ENCODE peak calls at places on chromosome 17, in four cellular contexts. A is gastrocnemius medialis, Y is fibroblast of lung, K is stomach. H is an unnamed sample. For H3K4me1, the result is how much of the 10 kb centered on the place peaks cover.

GRCh38 chr17:49567871-49568694 is 7.6 kb upstream of the NXPH3 start:
- DNase-seq in K (peak), A (peak), Y (peak), H (peak)

GRCh38 chr17:70437656-70438055 is 268.3 kb downstream of the KCNJ2 start:
- DNase-seq in A (no peak), K (no peak), Y (no peak), H (no peak)

GRCh38 chr17:15343749-15344148 is 2.4 kb upstream of the TEKT3 start:
- DNase-seq in Y (peak), A (no peak), K (no peak), H (no peak)

GRCh38 chr17:67434061-67434525 is 57.0 kb downstream of the PITPNC1 start:
- DNase-seq in K (peak), A (peak), Y (no peak), H (no peak)

GRCh38 chr17:9115446-9116265 is 94.3 kb downstream of the NTN1 start:
- DNase-seq in K (peak), Y (peak), A (peak), H (peak)

GRCh38 chr17:31499771-31500554 is 108.5 kb downstream of the RAB11FIP4 start:
- DNase-seq in Y (peak), A (peak), K (peak), H (peak)

GRCh38 chr17:55086635-55087058 is 118.1 kb downstream of the STXBP4 start:
- DNase-seq in K (no peak), Y (peak), A (no peak), H (no peak)

GRCh38 chr17:65564793-65565192 is 3.3 kb upstream of the AXIN2 start:
- DNase-seq in A (peak), Y (peak), K (peak), H (no peak)

GRCh38 chr17:2405247-2405926 is 4.5 kb upstream of the MNT start:
- DNase-seq in K (peak), A (no peak), Y (peak), H (no peak)

GRCh38 chr17:71203953-71204352 is 916.9 kb upstream of the SOX9 start:
- DNase-seq in A (no peak), Y (no peak), K (no peak), H (no peak)

GRCh38 chr17:42098747-42099399 is 600 bp upstream of the ZNF385C start:
- DNase-seq in A (no peak), Y (no peak), K (no peak), H (no peak)

GRCh38 chr17:42101513-42102292 is 3.4 kb upstream of the ZNF385C start:
- DNase-seq in A (peak), Y (peak), K (peak), H (peak)

GRCh38 chr17:42097691-42098661 is at the start of gene ZNF385C:
- DNase-seq in Y (no peak), A (no peak), K (peak), H (no peak)

GRCh38 chr17:42094375-42095069 is 3.8 kb downstream of the ZNF385C start:
- DNase-seq in K (no peak), A (no peak), Y (no peak), H (no peak)

GRCh38 chr17:42096360-42097111 is 1.7 kb downstream of the ZNF385C start:
- DNase-seq in A (no peak), Y (no peak), K (no peak), H (no peak)
- TF ChIP-seq CTCF in A (no peak), Y (no peak), K (no peak), H (no peak)

GRCh38 chr17:48111937-48112241 is 4.3 kb downstream of the SNX11 start:
- DNase-seq in A (no peak), K (no peak), Y (no peak), H (no peak)

GRCh38 chr17:48107137-48108055 is at the start of gene SNX11:
- DNase-seq in K (peak), A (peak), Y (peak), H (peak)

GRCh38 chr17:48110722-48111121 is 3.2 kb downstream of the SNX11 start:
- DNase-seq in Y (no peak), K (no peak), A (no peak), H (no peak)

DNA sequence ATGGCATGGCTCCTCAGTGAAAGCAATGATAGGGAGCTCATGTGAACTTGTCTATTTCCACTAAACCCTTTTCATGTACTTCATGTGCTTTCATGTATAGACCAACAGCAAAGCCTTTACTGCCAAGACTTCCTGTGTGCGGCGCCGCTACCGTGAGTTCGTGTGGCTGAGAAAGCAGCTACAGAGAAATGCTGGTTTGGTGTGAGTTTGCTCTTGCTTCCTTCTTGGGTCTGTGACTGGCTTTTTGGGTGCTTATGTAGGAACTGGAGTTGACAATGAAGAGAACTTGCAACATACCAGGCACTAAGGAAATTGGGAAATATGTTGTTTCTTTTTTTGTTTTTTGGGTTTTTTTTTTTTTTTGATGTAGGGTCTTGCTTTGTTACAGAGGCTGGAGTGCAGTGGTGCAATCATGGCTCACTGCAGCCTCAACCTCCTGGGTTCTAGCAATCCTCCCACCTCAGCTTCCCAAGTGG is 5.7 kb downstream of the SNX11 start:
- DNase-seq in Y (no peak), K (no peak), A (no peak), H (no peak)
- H3K27ac ChIP-seq in Y (no peak), K (no peak), A (no peak), H (no peak)

GRCh38 chr17:18959845-18960240 is 7.9 kb downstream of the SLC5A10 start:
- DNase-seq in Y (no peak), K (no peak), A (no peak), H (no peak)
- H3K4me1 ChIP-seq in Y (under half), K (under half), A (under half), H (under half)

DNA sequence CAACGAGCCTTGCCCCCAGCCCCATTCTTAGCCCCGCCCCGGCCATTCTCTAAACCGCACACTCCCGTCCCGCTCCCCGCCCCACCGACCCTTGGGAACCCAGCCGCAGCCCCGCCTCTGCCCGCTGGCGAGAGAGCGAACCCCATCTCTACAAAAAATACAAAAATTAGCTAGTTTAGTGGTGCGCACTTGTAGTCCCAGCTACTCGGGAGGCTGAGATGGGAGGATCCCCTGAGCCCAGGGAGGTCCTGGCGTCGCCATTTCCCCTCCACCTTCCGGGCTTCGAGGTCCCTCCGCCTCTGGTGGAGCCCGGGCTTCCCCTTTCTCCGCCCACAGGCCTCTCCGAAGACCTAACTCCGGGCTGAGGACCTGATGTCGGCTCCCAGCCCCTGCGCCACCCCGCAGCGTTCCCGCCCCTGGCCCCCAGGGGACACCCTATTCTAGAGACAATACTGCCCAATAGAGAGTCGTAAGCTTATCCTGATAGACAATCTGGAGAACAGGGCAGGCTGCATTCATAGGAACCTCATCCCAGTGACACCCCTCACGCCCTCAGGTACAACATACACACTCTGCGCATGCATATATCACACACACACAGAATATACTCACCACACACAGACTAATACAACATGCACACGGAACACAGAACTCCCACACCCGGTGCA is 483 bp upstream of the PROCA1 start:
- DNase-seq in Y (no peak), A (no peak), K (no peak), H (peak)
- TF ChIP-seq CTCF in Y (no peak), A (no peak), K (no peak), H (no peak)

GRCh38 chr17:81840826-81841778 is 6.3 kb upstream of the PPP1R27 start:
- DNase-seq in Y (no peak), A (peak), K (peak), H (peak)
- H3K27ac ChIP-seq in Y (no peak), A (peak), K (no peak), H (peak)

DNA sequence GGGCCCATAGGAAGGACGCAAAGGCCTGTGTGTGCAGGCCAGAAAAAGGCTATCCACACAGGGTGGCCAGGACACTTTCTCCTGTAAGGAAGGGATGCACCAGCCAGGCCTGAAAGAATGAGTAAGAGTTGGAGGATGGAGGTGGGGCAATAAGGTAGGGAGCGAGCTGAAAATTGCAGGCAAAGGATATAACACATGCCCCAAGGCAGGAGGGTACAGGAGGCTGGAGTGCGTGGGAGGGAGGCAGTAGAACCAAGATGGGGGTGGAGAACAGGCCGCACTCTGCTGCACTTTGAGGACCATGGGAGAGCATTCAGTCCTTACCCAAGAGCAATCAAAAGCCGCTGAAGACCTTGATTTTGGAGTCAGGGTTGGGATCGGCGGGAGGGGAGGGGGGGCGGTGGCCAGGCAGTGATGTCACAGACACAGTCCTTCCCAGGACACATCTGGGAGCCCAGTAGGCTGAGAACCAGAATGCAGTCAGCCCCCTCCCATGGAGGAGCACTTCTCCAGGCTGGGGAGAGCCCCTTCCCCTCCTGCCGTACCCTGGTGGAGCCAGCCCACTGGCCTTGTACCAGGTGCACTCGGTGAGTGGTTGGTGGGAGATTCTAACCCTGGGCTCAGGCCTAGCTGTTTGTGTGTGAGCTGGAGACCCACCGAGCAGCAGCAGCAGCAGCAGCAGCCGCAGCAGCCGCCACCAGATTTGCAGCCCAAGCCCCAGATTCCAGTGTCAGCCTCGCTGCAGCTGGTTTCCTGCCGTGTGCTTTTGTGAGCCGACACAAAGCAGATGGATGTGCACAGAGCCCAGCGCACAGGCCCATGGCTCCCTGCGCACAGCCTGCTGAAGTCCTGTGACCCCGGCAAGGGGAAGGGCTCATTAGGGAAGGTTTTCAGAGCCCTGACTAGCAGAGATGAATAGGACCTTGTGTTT is 17.5 kb downstream of the ANKRD40 start:
- DNase-seq in A (no peak), K (no peak), Y (peak), H (no peak)
- H3K4me1 ChIP-seq in A (under half), K (half or more), Y (under half), H (under half)

DNA sequence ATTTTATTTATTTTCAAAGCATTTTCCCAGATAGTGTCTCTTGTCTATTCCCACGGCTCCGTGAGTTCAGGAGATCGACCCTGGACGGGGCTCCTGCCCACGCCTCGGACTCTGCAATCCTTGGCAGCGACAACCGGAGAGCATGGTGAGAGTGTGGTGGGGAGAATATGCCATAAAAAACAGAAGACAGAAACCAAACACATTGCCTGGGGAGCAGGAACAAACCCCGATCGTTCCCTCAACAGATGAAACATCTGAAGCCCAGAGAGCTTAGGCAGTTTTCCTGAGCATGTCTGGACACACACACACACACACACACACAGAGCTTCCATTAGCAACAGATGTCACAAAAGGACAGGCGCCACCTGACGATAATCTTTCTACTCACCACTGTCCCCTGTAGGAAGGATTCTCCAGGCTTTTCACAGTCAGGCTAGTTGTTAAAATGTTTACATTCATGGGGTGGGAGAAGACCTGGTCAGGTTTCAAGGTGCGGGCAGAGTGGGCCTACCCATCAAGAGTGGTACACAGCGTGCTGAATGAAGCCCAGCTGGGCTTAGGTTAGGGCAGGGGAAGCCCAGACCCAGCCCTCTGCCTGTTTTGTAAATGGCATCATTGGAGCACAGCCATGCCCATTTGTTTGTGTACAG is 230.4 kb upstream of the TNRC6C start:
- DNase-seq in K (no peak), Y (no peak), A (peak), H (peak)
- TF ChIP-seq CTCF in K (no peak), Y (no peak), A (peak), H (peak)

GRCh38 chr17:10156579-10157488 is 41.6 kb downstream of the GAS7 start:
- DNase-seq in K (peak), Y (no peak), A (peak), H (peak)
- H3K27ac ChIP-seq in K (peak), Y (no peak), A (peak), H (peak)

GRCh38 chr17:77371888-77372443 is 231.2 kb downstream of the SEC14L1 start:
- DNase-seq in K (no peak), A (no peak), Y (no peak), H (no peak)

GRCh38 chr17:77369544-77369971 is 228.8 kb downstream of the SEC14L1 start:
- DNase-seq in A (no peak), Y (no peak), K (no peak), H (peak)

GRCh38 chr17:77371117-77371887 is 230.5 kb downstream of the SEC14L1 start:
- DNase-seq in Y (peak), K (peak), A (peak), H (peak)

GRCh38 chr17:77372444-77373297 is 231.9 kb downstream of the SEC14L1 start:
- DNase-seq in K (peak), A (peak), Y (peak), H (peak)

GRCh38 chr17:77370536-77370935 is 229.8 kb downstream of the SEC14L1 start:
- DNase-seq in A (no peak), K (no peak), Y (no peak), H (peak)
- H3K4me1 ChIP-seq in A (half or more), K (half or more), Y (under half), H (half or more)

H was measured in psoas muscle.